ENCODE peak calls at places on chromosomes 4 and X, in four cellular contexts. One of them, this sample, is unnamed.

GRCh38 chr4:168928346-168928745 is 81.7 kb downstream of the CBR4 start:
- DNase-seq in endodermal cell: no peak
- DNase-seq in neural progenitor cell: no peak
- DNase-seq in cardiac fibroblast: no peak
- DNase-seq in this sample: no peak

GRCh38 chrX:46913710-46914109 is 1.5 kb downstream of the JADE3 start:
- DNase-seq in neural progenitor cell: peak
- DNase-seq in endodermal cell: peak
- DNase-seq in cardiac fibroblast: peak
- DNase-seq in this sample: peak

GRCh38 chr4:84573738-84574720 is 8.9 kb upstream of the CDS1 start:
- DNase-seq in endodermal cell: no peak
- DNase-seq in cardiac fibroblast: peak
- DNase-seq in neural progenitor cell: no peak
- DNase-seq in this sample: no peak

GRCh38 chr4:2756691-2757350 is 685 bp upstream of the TNIP2 start:
- DNase-seq in cardiac fibroblast: no peak
- DNase-seq in neural progenitor cell: no peak
- DNase-seq in endodermal cell: no peak
- DNase-seq in this sample: no peak

GRCh38 chrX:39591099-39591498 is 506.7 kb downstream of the BCOR start:
- DNase-seq in endodermal cell: no peak
- DNase-seq in neural progenitor cell: no peak
- DNase-seq in cardiac fibroblast: no peak
- DNase-seq in this sample: no peak

GRCh38 chr4:123976285-123976684 is 579.7 kb downstream of the SPRY1 start:
- DNase-seq in neural progenitor cell: peak
- DNase-seq in cardiac fibroblast: peak
- DNase-seq in endodermal cell: peak
- DNase-seq in this sample: no peak

GRCh38 chr4:119337010-119337409 is 15.1 kb upstream of the FABP2 start:
- DNase-seq in endodermal cell: no peak
- DNase-seq in neural progenitor cell: no peak
- DNase-seq in cardiac fibroblast: no peak
- DNase-seq in this sample: no peak

GRCh38 chrX:100685284-100685996 is 41.4 kb downstream of the SRPX2 start:
- DNase-seq in endodermal cell: peak
- DNase-seq in cardiac fibroblast: peak
- DNase-seq in neural progenitor cell: peak
- DNase-seq in this sample: peak

GRCh38 chr4:35538807-35539206 is 705.5 kb downstream of the ARAP2 start:
- DNase-seq in neural progenitor cell: no peak
- DNase-seq in endodermal cell: no peak
- DNase-seq in cardiac fibroblast: no peak
- DNase-seq in this sample: no peak

GRCh38 chr4:89899854-89900253 is 5.2 kb downstream of the MMRN1 start:
- DNase-seq in cardiac fibroblast: no peak
- DNase-seq in endodermal cell: no peak
- DNase-seq in neural progenitor cell: no peak
- DNase-seq in this sample: no peak

GRCh38 chr4:40395908-40396806 is 61.0 kb downstream of the CHRNA9 start:
- DNase-seq in neural progenitor cell: peak
- DNase-seq in endodermal cell: peak
- DNase-seq in cardiac fibroblast: peak
- DNase-seq in this sample: no peak

GRCh38 chr4:10161146-10161545 is 44.5 kb upstream of the WDR1 start:
- DNase-seq in endodermal cell: no peak
- DNase-seq in cardiac fibroblast: peak
- DNase-seq in neural progenitor cell: no peak
- DNase-seq in this sample: no peak

GRCh38 chr4:106594291-106594952 is 225.8 kb upstream of the GIMD1 start:
- DNase-seq in endodermal cell: no peak
- DNase-seq in cardiac fibroblast: peak
- DNase-seq in neural progenitor cell: no peak
- DNase-seq in this sample: no peak

GRCh38 chrX:11341274-11342256 is 48.4 kb downstream of the AMELX start:
- DNase-seq in cardiac fibroblast: peak
- DNase-seq in neural progenitor cell: no peak
- DNase-seq in endodermal cell: no peak
- DNase-seq in this sample: no peak

GRCh38 chr4:40316333-40316781 is 18.8 kb upstream of the CHRNA9 start:
- DNase-seq in neural progenitor cell: no peak
- DNase-seq in cardiac fibroblast: peak
- DNase-seq in endodermal cell: no peak
- DNase-seq in this sample: no peak

GRCh38 chr4:189202182-189202868 is 738.3 kb upstream of the FRG1 start:
- DNase-seq in neural progenitor cell: peak
- DNase-seq in cardiac fibroblast: peak
- DNase-seq in endodermal cell: peak
- DNase-seq in this sample: peak

GRCh38 chr4:91325495-91325894 is 978.3 kb upstream of the GRID2 start:
- DNase-seq in neural progenitor cell: no peak
- DNase-seq in cardiac fibroblast: peak
- DNase-seq in endodermal cell: no peak
- DNase-seq in this sample: no peak

GRCh38 chr4:106063009-106063408 is 167.7 kb downstream of the NPNT start:
- DNase-seq in endodermal cell: no peak
- DNase-seq in cardiac fibroblast: peak
- DNase-seq in neural progenitor cell: no peak
- DNase-seq in this sample: no peak

GRCh38 chrX:11766487-11766886 is 8.4 kb downstream of the MSL3 start:
- DNase-seq in cardiac fibroblast: no peak
- DNase-seq in endodermal cell: no peak
- DNase-seq in neural progenitor cell: no peak
- DNase-seq in this sample: no peak

GRCh38 chrX:33307954-33308353 is 96.6 kb upstream of the DMD start:
- DNase-seq in endodermal cell: no peak
- DNase-seq in cardiac fibroblast: peak
- DNase-seq in neural progenitor cell: no peak
- DNase-seq in this sample: no peak

GRCh38 chr4:103853627-103854026 is 133.8 kb upstream of the TACR3 start:
- DNase-seq in cardiac fibroblast: no peak
- DNase-seq in neural progenitor cell: no peak
- DNase-seq in endodermal cell: no peak
- DNase-seq in this sample: no peak

GRCh38 chr4:6134612-6135220 is 65.6 kb downstream of the JAKMIP1 start:
- DNase-seq in cardiac fibroblast: no peak
- DNase-seq in endodermal cell: no peak
- DNase-seq in neural progenitor cell: no peak
- DNase-seq in this sample: no peak
- TF ChIP-seq CTCF in cardiac fibroblast: no peak
- TF ChIP-seq CTCF in endodermal cell: peak
- TF ChIP-seq CTCF in neural progenitor cell: peak
- TF ChIP-seq CTCF in this sample: no peak

GRCh38 chr4:110959041-110959643 is 336.3 kb upstream of the PITX2 start:
- DNase-seq in neural progenitor cell: no peak
- DNase-seq in endodermal cell: no peak
- DNase-seq in cardiac fibroblast: peak
- DNase-seq in this sample: no peak

GRCh38 chr4:110962616-110963015 is 339.7 kb upstream of the PITX2 start:
- DNase-seq in endodermal cell: no peak
- DNase-seq in cardiac fibroblast: no peak
- DNase-seq in neural progenitor cell: no peak
- DNase-seq in this sample: no peak

DNA sequence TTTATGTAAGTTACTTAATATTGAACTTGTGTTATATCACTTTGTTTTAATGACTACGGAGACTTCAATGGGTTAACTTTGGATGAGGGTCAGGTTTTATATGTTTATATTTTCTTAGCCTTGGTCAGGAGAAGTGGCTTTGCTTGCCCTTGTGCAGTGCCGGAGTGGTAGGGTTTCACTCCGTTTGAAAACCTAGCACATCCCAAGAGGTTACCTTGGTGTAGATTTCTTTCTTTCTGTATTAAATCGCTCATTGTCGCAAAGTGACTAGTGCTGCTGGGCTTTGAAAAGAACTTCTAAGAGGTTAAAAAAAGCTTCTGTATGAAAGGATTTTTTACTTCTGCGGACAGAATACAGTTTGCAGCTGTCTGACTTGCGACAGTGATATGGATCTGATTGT is 340.7 kb upstream of the PITX2 start:
- DNase-seq in endodermal cell: no peak
- DNase-seq in neural progenitor cell: no peak
- DNase-seq in cardiac fibroblast: no peak
- DNase-seq in this sample: no peak
- TF ChIP-seq CTCF in endodermal cell: no peak
- TF ChIP-seq CTCF in neural progenitor cell: no peak
- TF ChIP-seq CTCF in cardiac fibroblast: no peak
- TF ChIP-seq CTCF in this sample: no peak

DNA sequence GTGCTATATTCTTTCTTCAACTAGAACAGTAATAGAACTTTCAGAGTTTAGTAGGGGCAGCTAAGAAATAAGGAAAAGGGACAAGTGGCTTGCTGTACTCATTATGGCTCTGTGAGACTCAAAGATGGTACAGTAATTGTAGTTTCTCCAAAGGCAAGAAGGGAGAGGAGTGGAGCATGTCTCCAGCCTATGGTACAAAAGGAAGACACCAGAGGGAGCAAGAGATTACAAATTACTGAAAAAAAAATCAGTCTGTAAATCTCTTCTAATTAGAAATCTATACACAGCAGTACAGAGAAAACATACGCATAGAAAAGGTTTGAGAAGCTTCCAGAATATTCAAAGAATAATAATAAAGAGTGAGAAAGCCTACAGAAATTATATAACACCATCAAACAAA is 61.4 kb downstream of the KLHL4 start:
- DNase-seq in neural progenitor cell: peak
- DNase-seq in endodermal cell: no peak
- DNase-seq in cardiac fibroblast: peak
- DNase-seq in this sample: no peak
- TF ChIP-seq CTCF in neural progenitor cell: peak
- TF ChIP-seq CTCF in endodermal cell: peak
- TF ChIP-seq CTCF in cardiac fibroblast: peak
- TF ChIP-seq CTCF in this sample: peak

GRCh38 chrX:103919336-103919682 is 43.1 kb upstream of the TMSB15B start:
- DNase-seq in endodermal cell: no peak
- DNase-seq in neural progenitor cell: no peak
- DNase-seq in cardiac fibroblast: peak
- DNase-seq in this sample: no peak
- TF ChIP-seq CTCF in endodermal cell: peak
- TF ChIP-seq CTCF in neural progenitor cell: peak
- TF ChIP-seq CTCF in cardiac fibroblast: peak
- TF ChIP-seq CTCF in this sample: peak

GRCh38 chr4:186939226-186939625 is 215.6 kb upstream of the FAT1 start:
- DNase-seq in neural progenitor cell: peak
- DNase-seq in endodermal cell: no peak
- DNase-seq in cardiac fibroblast: no peak
- DNase-seq in this sample: no peak

GRCh38 chr4:186934255-186934654 is 210.6 kb upstream of the FAT1 start:
- DNase-seq in endodermal cell: no peak
- DNase-seq in cardiac fibroblast: no peak
- DNase-seq in neural progenitor cell: no peak
- DNase-seq in this sample: no peak

GRCh38 chr4:186935881-186936280 is 212.2 kb upstream of the FAT1 start:
- DNase-seq in cardiac fibroblast: no peak
- DNase-seq in neural progenitor cell: no peak
- DNase-seq in endodermal cell: no peak
- DNase-seq in this sample: no peak

GRCh38 chr4:186934841-186935443 is 211.3 kb upstream of the FAT1 start:
- DNase-seq in endodermal cell: no peak
- DNase-seq in cardiac fibroblast: no peak
- DNase-seq in neural progenitor cell: no peak
- DNase-seq in this sample: no peak

DNA sequence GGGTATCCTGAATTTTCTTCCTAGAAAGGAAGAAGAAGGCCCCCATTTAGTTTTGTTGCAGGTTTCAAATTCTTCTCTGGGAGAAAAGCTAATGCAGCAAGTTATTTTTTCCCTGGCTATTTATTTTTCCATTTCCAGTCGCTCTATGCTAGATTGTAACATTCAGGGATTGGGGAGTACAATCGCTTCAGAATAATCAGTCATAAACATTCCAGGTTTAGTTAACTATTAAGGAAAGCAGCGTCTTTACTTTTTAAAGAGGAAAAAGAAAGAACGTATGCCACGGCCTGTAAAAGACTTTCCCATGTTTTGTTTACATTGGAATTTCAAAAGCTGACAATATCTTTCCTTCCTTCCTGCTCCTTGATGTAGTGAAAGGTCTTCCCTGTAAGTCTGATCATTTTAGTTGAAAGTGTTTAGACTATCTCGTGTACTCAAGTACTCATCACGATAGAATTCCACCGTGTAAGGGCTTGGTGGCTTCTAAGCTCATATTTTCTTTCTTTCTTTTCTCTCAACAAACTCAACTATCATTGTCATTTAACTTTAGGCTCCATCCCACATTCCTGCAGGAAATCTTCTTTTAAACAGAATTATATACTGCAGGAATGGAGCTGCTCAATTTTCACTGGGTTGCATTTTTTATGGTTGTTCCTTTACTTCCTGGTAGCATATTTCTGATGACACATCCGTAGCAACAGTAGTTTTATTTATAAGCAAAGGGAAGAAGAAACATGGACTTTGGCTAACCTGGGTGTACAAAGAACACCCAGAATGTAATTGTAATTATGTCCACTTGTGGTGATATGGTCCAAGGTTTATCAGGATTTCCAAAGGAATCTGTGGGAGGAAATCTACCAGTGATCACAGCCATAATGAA is 213.1 kb upstream of the FAT1 start:
- DNase-seq in endodermal cell: no peak
- DNase-seq in neural progenitor cell: no peak
- DNase-seq in cardiac fibroblast: peak
- DNase-seq in this sample: no peak
- TF ChIP-seq CTCF in endodermal cell: no peak
- TF ChIP-seq CTCF in neural progenitor cell: no peak
- TF ChIP-seq CTCF in cardiac fibroblast: peak
- TF ChIP-seq CTCF in this sample: peak

GRCh38 chr4:183444149-183444952 is at the start of gene CDKN2AIP:
- DNase-seq in endodermal cell: peak
- DNase-seq in cardiac fibroblast: peak
- DNase-seq in neural progenitor cell: peak
- DNase-seq in this sample: peak

GRCh38 chr4:183444953-183445543 is 612 bp downstream of the CDKN2AIP start:
- DNase-seq in endodermal cell: no peak
- DNase-seq in cardiac fibroblast: peak
- DNase-seq in neural progenitor cell: no peak
- DNase-seq in this sample: peak

GRCh38 chr4:183447646-183448045 is 3.2 kb downstream of the CDKN2AIP start:
- DNase-seq in endodermal cell: no peak
- DNase-seq in cardiac fibroblast: no peak
- DNase-seq in neural progenitor cell: no peak
- DNase-seq in this sample: no peak

GRCh38 chr4:183441276-183441675 is 3.2 kb upstream of the CDKN2AIP start:
- DNase-seq in cardiac fibroblast: no peak
- DNase-seq in neural progenitor cell: no peak
- DNase-seq in endodermal cell: no peak
- DNase-seq in this sample: no peak

GRCh38 chr4:183443609-183444148 is 757 bp upstream of the CDKN2AIP start:
- DNase-seq in endodermal cell: no peak
- DNase-seq in cardiac fibroblast: no peak
- DNase-seq in neural progenitor cell: no peak
- DNase-seq in this sample: no peak
- TF ChIP-seq CTCF in endodermal cell: no peak
- TF ChIP-seq CTCF in cardiac fibroblast: no peak
- TF ChIP-seq CTCF in neural progenitor cell: no peak
- TF ChIP-seq CTCF in this sample: no peak